ENCODE peak calls at places on chromosome 9, in nine cellular contexts. A is GM23248; X is CD8-positive, alpha-beta memory T cell; O is mucosa of descending colon; T is CD4-positive, alpha-beta memory T cell; B is uterus; Q is endodermal cell; K is tibial nerve; Y is heart left ventricle. V is an unnamed sample. For H3K9me3, the result is how much of the 10 kb centered on the place peaks cover.

GRCh38 chr9:17422994-17423680 is 155.7 kb upstream of the SH3GL2 start:
- DNase-seq in A (peak), X (no peak), O (peak), T (no peak), B (no peak), Q (no peak), K (no peak), Y (no peak), V (no peak)

GRCh38 chr9:79166005-79166404 is 405.8 kb upstream of the TLE4 start:
- DNase-seq in A (peak), X (no peak), O (no peak), T (no peak), B (no peak), Q (no peak), K (no peak), Y (no peak), V (no peak)

GRCh38 chr9:129415954-129416651 is 204.8 kb downstream of the C9orf50 start:
- DNase-seq in A (no peak), X (no peak), O (no peak), T (no peak), B (no peak), Q (no peak), K (no peak), Y (no peak), V (no peak)

GRCh38 chr9:38079410-38080105 is 10.5 kb upstream of the SHB start:
- DNase-seq in A (peak), X (no peak), O (no peak), T (no peak), B (no peak), Q (peak), K (no peak), Y (no peak), V (no peak)

GRCh38 chr9:96500696-96501660 is 51.0 kb downstream of the HABP4 start:
- DNase-seq in A (peak), X (no peak), O (no peak), T (no peak), B (no peak), Q (no peak), K (no peak), Y (no peak), V (no peak)

GRCh38 chr9:91360551-91361293 is 996 bp downstream of the AUH start:
- DNase-seq in A (peak), X (no peak), O (no peak), T (no peak), B (no peak), Q (peak), K (no peak), Y (no peak), V (no peak)

GRCh38 chr9:124835026-124835501 is 18.2 kb upstream of the WDR38 start:
- DNase-seq in A (peak), X (no peak), O (peak), T (no peak), B (peak), Q (no peak), K (peak), Y (peak), V (no peak)

GRCh38 chr9:69744688-69745380 is 15.0 kb downstream of the PTAR1 start:
- DNase-seq in A (peak), X (no peak), O (no peak), T (no peak), B (no peak), Q (no peak), K (no peak), Y (no peak), V (no peak)

GRCh38 chr9:73223594-73223993 is 71.9 kb downstream of the ANXA1 start:
- DNase-seq in A (no peak), X (no peak), O (no peak), T (no peak), B (no peak), Q (no peak), K (no peak), Y (no peak), V (no peak)

GRCh38 chr9:23598994-23599393 is 227.0 kb downstream of the ELAVL2 start:
- DNase-seq in A (no peak), X (no peak), O (no peak), T (no peak), B (no peak), Q (no peak), K (no peak), Y (no peak), V (no peak)

GRCh38 chr9:115369322-115369957 is 251.5 kb upstream of the TNC start:
- DNase-seq in A (peak), X (no peak), O (peak), T (no peak), B (no peak), Q (no peak), K (no peak), Y (peak), V (no peak)

GRCh38 chr9:72384710-72385475 is 19.9 kb upstream of the ZFAND5 start:
- DNase-seq in A (peak), X (no peak), O (no peak), T (no peak), B (no peak), Q (no peak), K (no peak), Y (no peak), V (no peak)

GRCh38 chr9:6715755-6716643 is 41.8 kb upstream of the KDM4C start:
- DNase-seq in A (peak), X (peak), O (peak), T (peak), B (peak), Q (peak), K (no peak), Y (peak), V (peak)

GRCh38 chr9:68775003-68775730 is 70.1 kb downstream of the PIP5K1B start:
- DNase-seq in A (peak), X (no peak), O (no peak), T (no peak), B (no peak), Q (no peak), K (no peak), Y (no peak), V (no peak)

GRCh38 chr9:113481176-113481805 is 17.8 kb downstream of the RGS3 start:
- DNase-seq in A (no peak), X (no peak), O (no peak), T (no peak), B (no peak), Q (peak), K (no peak), Y (no peak), V (no peak)

DNA sequence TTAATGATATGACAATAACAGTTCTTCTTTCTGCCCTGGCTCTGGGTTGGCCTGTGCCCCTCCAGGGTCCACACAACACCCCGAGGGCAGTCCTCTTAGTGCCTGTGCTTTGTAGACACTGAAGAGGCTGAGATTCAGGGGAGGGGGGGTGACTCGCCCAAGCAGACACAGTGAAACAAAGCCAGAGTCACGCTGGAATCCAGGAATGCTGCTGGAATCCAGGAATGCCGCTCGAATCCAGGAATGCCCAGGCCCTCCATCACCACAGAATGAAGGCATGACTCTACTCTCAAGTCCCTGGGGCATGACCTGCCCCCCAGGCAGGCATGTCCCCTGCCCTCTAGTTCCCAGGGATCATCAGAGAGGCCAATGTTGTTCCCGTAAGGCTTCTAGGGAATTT is 73.1 kb downstream of the LRSAM1 start:
- DNase-seq in A (no peak), X (no peak), O (no peak), T (no peak), B (no peak), Q (no peak), K (no peak), Y (no peak), V (no peak)
- H3K9me3 ChIP-seq in A (under half), X (under half), O (under half), T (under half), B (under half), Q (under half), K (under half), Y (under half), V (under half)

DNA sequence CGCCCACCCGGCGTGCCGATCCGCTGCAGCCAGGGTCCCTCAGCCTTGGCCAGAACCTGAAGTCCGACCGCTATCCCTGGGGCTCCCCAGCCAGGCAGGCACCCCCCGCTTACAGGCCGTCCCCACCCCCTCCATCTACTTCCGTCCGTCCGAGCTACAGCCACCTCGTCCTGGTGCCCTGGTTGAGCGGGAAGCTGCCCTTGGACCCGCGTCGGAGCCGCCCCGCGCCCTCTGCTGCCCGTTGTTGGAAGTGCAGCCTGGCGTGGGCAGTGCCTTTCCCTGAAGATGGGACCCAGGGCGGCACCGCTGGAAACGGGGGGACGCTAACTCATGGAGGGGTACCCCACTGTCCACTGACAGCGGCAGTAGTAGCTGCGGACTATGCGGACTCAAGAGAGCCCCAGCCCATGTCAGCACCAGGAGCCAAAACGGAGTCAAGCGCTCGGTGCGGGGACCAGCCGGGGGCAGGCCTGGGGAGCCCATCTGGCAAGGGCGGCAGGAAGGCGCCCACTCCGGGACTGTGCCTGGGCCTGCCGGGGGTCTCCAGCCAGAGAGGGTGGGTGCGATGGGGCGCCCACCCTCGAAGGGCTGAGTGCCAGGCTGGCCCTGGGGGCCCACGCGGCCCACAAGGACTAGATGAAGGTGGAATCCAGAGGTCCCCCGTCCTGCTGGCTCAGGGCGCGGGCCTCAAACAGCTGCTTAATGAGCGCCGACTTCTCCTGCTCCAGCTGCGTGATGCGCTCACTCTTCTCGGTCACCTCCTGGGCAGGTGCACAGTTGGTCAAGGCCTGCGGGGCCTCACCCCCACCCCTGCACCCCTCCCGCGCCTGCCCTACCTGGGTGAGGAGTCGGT is 6.1 kb downstream of the SAPCD2 start:
- DNase-seq in A (peak), X (no peak), O (peak), T (no peak), B (peak), Q (peak), K (peak), Y (peak), V (peak)
- H3K9me3 ChIP-seq in A (under half), X (under half), O (under half), T (under half), B (under half), Q (under half), K (under half), Y (under half), V (under half)

GRCh38 chr9:122719218-122719617 is 4.6 kb upstream of the OR1L4 start:
- DNase-seq in A (no peak), X (no peak), O (no peak), T (no peak), B (no peak), Q (no peak), K (no peak), Y (no peak), V (no peak)

GRCh38 chr9:122723690-122724089 is at the start of gene OR1L4:
- DNase-seq in A (no peak), X (no peak), O (no peak), T (no peak), B (no peak), Q (no peak), K (no peak), Y (no peak), V (no peak)

GRCh38 chr9:122718038-122718437 is 5.8 kb upstream of the OR1L4 start:
- DNase-seq in A (no peak), X (no peak), O (no peak), T (no peak), B (no peak), Q (no peak), K (no peak), Y (no peak), V (no peak)
- H3K9me3 ChIP-seq in A (under half), X (under half), O (under half), T (under half), B (under half), Q (under half), K (half or more), Y (half or more), V (under half)

DNA sequence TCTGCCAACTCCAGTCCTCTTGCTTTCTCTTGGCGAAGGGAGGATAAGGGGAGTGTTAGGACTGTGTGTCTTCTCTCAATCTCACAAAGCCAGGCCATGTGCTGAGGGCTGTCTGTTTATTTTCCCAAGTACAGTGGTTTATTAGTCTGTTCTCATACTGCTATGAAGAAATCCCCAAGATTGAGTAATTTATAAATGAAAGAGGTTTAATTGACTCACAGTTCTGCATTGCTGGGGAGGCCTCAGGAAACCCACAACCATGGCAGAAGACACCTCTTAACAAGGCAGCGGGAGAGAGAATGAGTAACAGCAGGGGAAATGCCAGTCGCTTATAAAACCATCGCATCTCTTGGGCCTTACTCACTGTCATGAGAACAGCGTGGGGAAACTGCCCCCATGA is 36.2 kb upstream of the CKS2 start:
- DNase-seq in A (peak), X (no peak), O (no peak), T (no peak), B (no peak), Q (no peak), K (no peak), Y (no peak), V (no peak)
- H3K9me3 ChIP-seq in A (under half), X (under half), O (under half), T (under half), B (under half), Q (half or more), K (under half), Y (under half), V (under half)

GRCh38 chr9:97853056-97853843 is at the start of gene FOXE1:
- DNase-seq in A (no peak), X (no peak), O (no peak), T (no peak), B (no peak), Q (peak), K (no peak), Y (no peak), V (no peak)

GRCh38 chr9:97852399-97853055 is 499 bp upstream of the FOXE1 start:
- DNase-seq in A (no peak), X (no peak), O (no peak), T (no peak), B (no peak), Q (peak), K (no peak), Y (no peak), V (no peak)

GRCh38 chr9:97850746-97851449 is 2.1 kb upstream of the FOXE1 start:
- DNase-seq in A (no peak), X (no peak), O (no peak), T (no peak), B (no peak), Q (peak), K (no peak), Y (no peak), V (no peak)

GRCh38 chr9:97851450-97851883 is 1.6 kb upstream of the FOXE1 start:
- DNase-seq in A (no peak), X (no peak), O (no peak), T (no peak), B (no peak), Q (peak), K (no peak), Y (no peak), V (no peak)

GRCh38 chr9:97852001-97852398 is 1.0 kb upstream of the FOXE1 start:
- DNase-seq in A (no peak), X (no peak), O (no peak), T (no peak), B (no peak), Q (peak), K (no peak), Y (no peak), V (no peak)
- H3K9me3 ChIP-seq in A (under half), X (under half), O (under half), T (under half), B (under half), Q (under half), K (under half), Y (under half), V (under half)

GRCh38 chr9:111542497-111543254 is 17.7 kb downstream of the ZNF483 start:
- DNase-seq in A (no peak), X (no peak), O (no peak), T (no peak), B (no peak), Q (no peak), K (no peak), Y (no peak), V (no peak)
- H3K9me3 ChIP-seq in A (under half), X (half or more), O (half or more), T (under half), B (half or more), Q (half or more), K (half or more), Y (half or more), V (under half)